ENCODE peak calls at places on chromosomes 7 and 10, in four cellular contexts. Q is tibial nerve, E is A549, U is stomach. F is an unnamed sample.

GRCh38 chr10:97924678-97925077 is 75.0 kb downstream of the GOLGA7B start:
- DNase-seq in E (no peak), U (no peak), Q (no peak), F (no peak)

GRCh38 chr7:99042957-99043356 is 101.0 kb downstream of the SMURF1 start:
- DNase-seq in Q (no peak), E (no peak), U (no peak), F (no peak)

GRCh38 chr7:69811682-69812344 is 213.5 kb downstream of the AUTS2 start:
- DNase-seq in U (no peak), E (no peak), Q (no peak), F (no peak)

GRCh38 chr10:101301111-101301731 is 52.7 kb upstream of the BTRC start:
- DNase-seq in U (peak), E (peak), Q (no peak), F (no peak)

GRCh38 chr7:130276796-130277762 is 10.4 kb downstream of the CPA2 start:
- DNase-seq in U (no peak), E (no peak), Q (no peak), F (no peak)

GRCh38 chr7:39181398-39181797 is 203.7 kb downstream of the POU6F2 start:
- DNase-seq in U (no peak), Q (no peak), E (no peak), F (no peak)

GRCh38 chr10:49441488-49442476 is 45.9 kb upstream of the DRGX start:
- DNase-seq in U (no peak), E (no peak), Q (no peak), F (no peak)

GRCh38 chr10:117131390-117132327 is 6.4 kb downstream of the VAX1 start:
- DNase-seq in Q (no peak), U (no peak), E (no peak), F (no peak)

GRCh38 chr10:97109562-97109961 is 76.2 kb downstream of the SLIT1 start:
- DNase-seq in Q (no peak), U (no peak), E (no peak), F (no peak)

GRCh38 chr7:8829100-8829499 is 395.7 kb downstream of the NXPH1 start:
- DNase-seq in E (no peak), U (no peak), Q (no peak), F (no peak)

GRCh38 chr10:102811346-102811745 is 25.9 kb downstream of the CYP17A1 start:
- DNase-seq in Q (no peak), E (no peak), U (no peak), F (no peak)

GRCh38 chr10:78211476-78212110 is 177.9 kb downstream of the RPS24 start:
- DNase-seq in Q (no peak), E (peak), U (no peak), F (no peak)

GRCh38 chr10:110576220-110576619 is 8.7 kb downstream of the SMC3 start:
- DNase-seq in E (no peak), Q (no peak), U (no peak), F (no peak)

GRCh38 chr10:124296121-124296812 is 122.5 kb downstream of the OAT start:
- DNase-seq in Q (no peak), E (no peak), U (no peak), F (peak)

GRCh38 chr7:12805518-12805928 is 118.1 kb downstream of the ARL4A start:
- DNase-seq in Q (no peak), E (no peak), U (no peak), F (no peak)

GRCh38 chr7:137771679-137772078 is 75.1 kb downstream of the DGKI start:
- DNase-seq in Q (no peak), E (no peak), U (no peak), F (no peak)

GRCh38 chr7:97219237-97219636 is 101.7 kb downstream of the SDHAF3 start:
- DNase-seq in U (no peak), Q (no peak), E (no peak), F (no peak)

GRCh38 chr7:100585511-100586265 is at the start of gene LRCH4:
- DNase-seq in U (peak), Q (no peak), E (peak), F (no peak)

GRCh38 chr10:99621454-99622246 is 1.4 kb upstream of the SLC25A28 start:
- DNase-seq in E (no peak), Q (no peak), U (no peak), F (no peak)

GRCh38 chr10:35225204-35225603 is 98.6 kb downstream of the CREM start:
- DNase-seq in E (no peak), U (no peak), Q (no peak), F (no peak)

GRCh38 chr7:47577351-47577919 is 4.5 kb downstream of the TNS3 start:
- DNase-seq in E (no peak), Q (no peak), U (no peak), F (no peak)

GRCh38 chr7:39921505-39922250 is 28.4 kb upstream of the CDK13 start:
- DNase-seq in E (no peak), Q (no peak), U (no peak), F (no peak)

GRCh38 chr7:112892263-112892662 is 102.1 kb upstream of the TMEM168 start:
- DNase-seq in E (no peak), U (no peak), Q (no peak), F (no peak)

GRCh38 chr7:151351967-151352366 is 10.4 kb downstream of the NUB1 start:
- DNase-seq in E (no peak), U (no peak), Q (no peak), F (no peak)

GRCh38 chr7:25672476-25672875 is 444.2 kb upstream of the NPVF start:
- DNase-seq in U (no peak), Q (no peak), E (no peak), F (no peak)

GRCh38 chr10:34985823-34986222 is 104.3 kb downstream of the CUL2 start:
- DNase-seq in U (no peak), E (no peak), Q (no peak), F (no peak)

GRCh38 chr7:46485481-46486065 is 564.5 kb upstream of the IGFBP3 start:
- DNase-seq in E (peak), U (no peak), Q (no peak), F (no peak)
- TF ChIP-seq EP300 in E (no peak), U (no peak), Q (no peak), F (no peak)

GRCh38 chr10:60303778-60304177 is 85.9 kb downstream of the ANK3 start:
- DNase-seq in E (no peak), Q (no peak), U (no peak), F (no peak)

GRCh38 chr10:60305394-60305892 is 84.2 kb downstream of the ANK3 start:
- DNase-seq in U (no peak), Q (no peak), E (no peak), F (no peak)

GRCh38 chr10:60299961-60300883 is 89.5 kb downstream of the ANK3 start:
- DNase-seq in E (no peak), U (no peak), Q (no peak), F (no peak)

GRCh38 chr10:60309371-60309770 is 80.3 kb downstream of the ANK3 start:
- DNase-seq in Q (no peak), E (no peak), U (no peak), F (no peak)

DNA sequence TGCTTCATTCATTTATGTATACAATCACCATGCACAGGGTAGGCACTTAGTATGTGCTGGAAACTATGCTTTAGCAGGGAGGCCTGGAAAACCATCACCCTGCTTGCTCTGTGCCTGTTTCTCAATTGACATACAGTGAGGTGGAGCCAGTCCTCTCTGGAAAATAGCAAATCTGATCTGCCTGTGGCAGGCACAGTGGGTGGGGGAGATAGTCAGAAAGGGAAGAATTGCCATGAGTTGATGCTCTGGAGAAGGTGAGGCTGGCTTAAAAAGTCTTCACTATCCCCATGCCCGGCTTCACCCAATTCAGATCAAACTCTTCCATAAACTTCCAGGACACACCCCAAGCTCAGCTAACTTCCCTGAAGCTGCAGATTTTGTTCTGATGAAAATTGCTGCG is 84.8 kb downstream of the ANK3 start:
- DNase-seq in U (no peak), Q (no peak), E (no peak), F (no peak)
- TF ChIP-seq EP300 in U (no peak), Q (no peak), E (no peak), F (no peak)

GRCh38 chr10:131070856-131071255 is 240.7 kb downstream of the TCERG1L start:
- DNase-seq in Q (no peak), E (no peak), U (no peak), F (peak)

GRCh38 chr10:131068760-131069159 is 242.8 kb downstream of the TCERG1L start:
- DNase-seq in E (no peak), U (no peak), Q (no peak), F (no peak)

GRCh38 chr10:131067690-131068089 is 243.8 kb downstream of the TCERG1L start:
- DNase-seq in E (no peak), U (no peak), Q (no peak), F (no peak)

GRCh38 chr10:131065673-131066331 is 245.7 kb downstream of the TCERG1L start:
- DNase-seq in U (no peak), E (no peak), Q (no peak), F (no peak)

DNA sequence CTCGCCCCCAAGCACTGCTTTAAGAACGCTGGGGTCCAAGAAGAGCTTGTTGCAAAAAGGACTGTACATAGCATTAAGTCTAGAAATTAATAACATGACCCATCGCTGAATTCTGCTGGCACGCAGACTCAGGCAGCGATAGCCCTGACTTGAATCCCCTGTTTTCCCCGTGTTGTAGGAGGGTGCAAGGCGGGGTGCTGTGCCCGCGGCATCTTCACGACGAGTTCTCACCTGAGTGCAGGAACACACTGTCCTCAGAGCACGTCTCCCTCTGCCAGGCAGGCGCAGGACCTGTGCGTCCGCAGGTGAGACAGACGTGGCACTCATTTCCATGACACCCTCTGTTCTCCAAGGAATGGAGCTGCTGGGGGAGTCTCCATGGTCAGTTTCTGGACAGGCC is 243.2 kb downstream of the TCERG1L start:
- DNase-seq in U (no peak), Q (no peak), E (no peak), F (no peak)
- TF ChIP-seq EP300 in U (no peak), Q (no peak), E (no peak), F (no peak)

DNA sequence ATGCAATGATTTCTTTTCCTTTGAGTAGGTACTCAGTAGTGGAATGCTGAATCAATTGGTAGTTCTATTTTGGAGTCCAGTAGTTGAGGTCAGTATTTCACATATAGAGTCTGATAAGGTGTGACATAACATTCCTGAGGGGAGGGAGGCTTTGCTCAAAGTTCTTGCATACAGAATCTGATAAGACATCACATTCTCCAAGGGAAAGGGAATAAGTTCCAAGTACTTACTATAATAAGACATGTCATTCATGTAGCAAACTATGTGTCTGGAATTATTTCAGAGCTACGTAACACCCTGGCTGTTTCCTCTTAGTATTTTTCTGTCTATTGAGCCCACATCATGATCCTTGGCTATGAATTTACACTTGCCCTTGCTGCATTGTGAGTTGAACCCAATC is 74.3 kb upstream of the POM121L12 start:
- DNase-seq in Q (no peak), E (no peak), U (no peak), F (no peak)
- TF ChIP-seq EP300 in Q (no peak), E (no peak), U (no peak), F (no peak)

DNA sequence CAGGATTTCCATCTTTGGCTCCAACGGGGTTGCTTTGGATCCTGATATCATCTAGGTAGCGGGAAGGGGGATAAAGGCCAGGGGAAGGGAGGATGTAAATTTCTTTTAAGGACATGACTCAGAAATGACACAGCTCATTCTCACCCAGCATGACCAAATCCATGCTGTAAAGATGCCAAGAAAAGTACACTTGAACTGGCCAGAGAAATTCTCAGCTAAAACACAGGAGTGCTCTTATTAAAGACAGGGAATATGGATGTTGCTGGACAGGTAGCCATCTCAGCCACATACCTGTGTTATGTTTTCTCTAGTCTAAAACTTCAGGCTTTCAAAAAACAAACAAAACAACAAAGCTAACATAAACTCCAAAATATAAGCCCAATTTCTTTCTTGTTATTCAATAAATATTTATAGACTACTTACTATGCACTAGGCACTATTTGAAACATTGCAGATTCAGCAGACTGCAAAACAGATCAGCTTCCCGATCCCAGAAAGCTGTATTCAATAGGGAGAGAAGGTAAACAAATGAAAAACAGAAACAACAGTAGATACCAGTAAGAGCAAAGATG is 68.2 kb downstream of the NAMPT start:
- DNase-seq in U (peak), E (peak), Q (no peak), F (peak)
- TF ChIP-seq EP300 in U (no peak), E (no peak), Q (no peak), F (peak)

DNA sequence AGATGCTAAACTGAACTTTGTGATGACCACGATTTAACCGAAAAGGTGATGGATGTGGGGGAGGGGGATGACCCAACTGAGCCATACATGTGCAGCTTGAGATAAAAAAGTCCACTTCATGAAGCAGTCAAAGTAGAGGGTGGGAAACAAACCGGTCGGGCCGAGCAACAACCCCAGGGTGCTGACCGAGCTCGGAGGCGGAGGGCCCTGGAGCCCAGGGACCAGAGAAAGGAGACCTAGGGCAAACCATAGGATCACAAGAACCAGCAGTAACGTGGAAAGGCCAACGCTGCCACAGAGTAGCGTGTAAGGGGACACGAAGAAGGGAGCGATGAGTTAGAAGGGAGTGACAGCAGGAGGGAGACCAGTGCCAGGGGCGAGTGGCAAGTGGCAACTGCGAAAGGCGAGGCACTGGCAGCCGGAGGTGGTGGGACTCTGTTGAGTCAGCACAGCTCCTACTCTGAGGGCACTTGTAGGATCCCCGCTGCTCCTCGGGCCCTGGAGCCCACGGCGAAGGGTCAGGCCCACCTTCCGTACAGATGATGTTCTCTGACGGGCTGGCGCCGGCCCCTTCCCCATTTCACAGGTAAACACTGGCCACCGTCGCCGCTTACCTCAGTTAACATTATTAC is 508 bp downstream of the SNX13 start:
- DNase-seq in U (peak), Q (no peak), E (peak), F (peak)
- TF ChIP-seq EP300 in U (no peak), Q (no peak), E (no peak), F (no peak)

DNA sequence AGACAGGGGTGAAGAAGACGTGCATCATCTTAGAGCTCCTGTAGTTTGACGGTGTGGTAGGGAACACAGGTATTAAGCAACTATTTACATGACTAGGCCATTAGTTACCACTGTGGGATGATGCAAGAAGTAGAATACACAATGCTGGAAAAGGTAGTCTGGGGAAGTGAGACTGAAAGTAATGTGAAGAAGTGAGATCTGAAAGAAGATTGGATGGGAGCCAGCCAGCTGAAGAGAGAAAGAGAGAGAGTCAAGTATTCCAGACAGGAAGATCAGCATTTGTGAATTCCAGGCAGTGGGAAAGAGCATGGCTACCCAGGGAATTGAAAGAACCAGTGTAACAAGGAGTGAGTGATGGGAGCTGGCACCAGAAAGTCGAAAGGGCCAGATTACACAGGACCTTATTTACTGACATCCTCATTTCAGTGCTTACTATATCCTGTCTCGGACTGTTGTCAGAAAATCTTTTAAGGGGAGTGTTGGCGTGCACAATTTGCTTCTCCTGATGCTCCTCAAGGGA is 4.0 kb upstream of the CFAP58 start:
- DNase-seq in U (no peak), Q (no peak), E (no peak), F (no peak)
- TF ChIP-seq EP300 in U (no peak), Q (no peak), E (no peak), F (no peak)

GRCh38 chr10:52316005-52316404 is 1.9 kb downstream of the DKK1 start:
- DNase-seq in E (no peak), Q (no peak), U (no peak), F (no peak)

GRCh38 chr10:52318136-52318810 is 4.2 kb downstream of the DKK1 start:
- DNase-seq in Q (no peak), U (no peak), E (no peak), F (no peak)

GRCh38 chr10:52319926-52320325 is 5.8 kb downstream of the DKK1 start:
- DNase-seq in Q (no peak), U (no peak), E (no peak), F (no peak)

GRCh38 chr10:52316500-52316899 is 2.4 kb downstream of the DKK1 start:
- DNase-seq in U (no peak), E (no peak), Q (no peak), F (no peak)

GRCh38 chr10:52318822-52319464 is 4.9 kb downstream of the DKK1 start:
- DNase-seq in Q (no peak), U (no peak), E (peak), F (no peak)
- TF ChIP-seq EP300 in Q (no peak), U (no peak), E (peak), F (no peak)

GRCh38 chr10:30528427-30528782 is 94.4 kb downstream of the MAP3K8 start:
- DNase-seq in U (no peak), E (no peak), Q (no peak), F (peak)

GRCh38 chr10:30527623-30528426 is 93.8 kb downstream of the MAP3K8 start:
- DNase-seq in Q (no peak), E (no peak), U (no peak), F (peak)

GRCh38 chr10:30531751-30532530 is 97.6 kb downstream of the LYZL2 start:
- DNase-seq in Q (no peak), U (no peak), E (no peak), F (peak)

GRCh38 chr10:30534465-30535144 is 94.9 kb downstream of the LYZL2 start:
- DNase-seq in E (peak), Q (peak), U (peak), F (peak)

DNA sequence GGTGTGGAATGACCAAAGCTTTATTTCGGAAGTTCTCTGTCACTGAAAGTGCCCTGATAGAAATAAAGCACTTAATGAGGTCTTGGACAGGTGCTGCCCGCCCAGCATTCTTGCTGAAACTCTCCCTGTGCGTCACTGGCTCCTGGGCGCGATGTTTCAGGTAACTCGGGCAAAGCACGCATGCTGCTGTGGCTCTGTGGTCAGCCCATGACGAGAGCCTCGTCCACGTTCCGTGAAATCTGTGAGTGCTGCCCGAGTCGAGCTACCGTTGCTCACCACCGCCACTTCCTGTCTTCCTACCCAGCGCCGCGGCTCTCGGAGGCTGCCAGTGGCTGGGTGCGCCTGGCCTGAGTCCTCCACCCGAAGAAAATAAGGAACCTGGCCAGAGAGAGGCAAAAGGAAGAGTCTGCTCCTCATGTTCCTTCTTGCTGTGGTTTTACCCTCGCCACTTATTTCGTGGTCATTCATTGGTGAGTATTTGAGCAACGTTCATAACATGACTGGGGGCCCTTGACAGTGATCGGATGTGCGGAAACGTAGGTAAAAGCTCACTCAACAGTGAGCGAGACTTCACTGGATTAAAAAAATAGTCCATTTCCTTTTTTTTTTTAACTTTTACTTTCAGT is 95.5 kb downstream of the MAP3K8 start:
- DNase-seq in E (no peak), U (peak), Q (peak), F (peak)
- TF ChIP-seq EP300 in E (no peak), U (no peak), Q (no peak), F (peak)

GRCh38 chr10:33279276-33279675 is 55.2 kb downstream of the NRP1 start:
- DNase-seq in U (no peak), Q (no peak), E (no peak), F (no peak)
- TF ChIP-seq EP300 in U (no peak), Q (no peak), E (no peak), F (no peak)

F was measured in sigmoid colon.